ENCODE peak calls at places on chromosomes 11 and 22, in four cellular contexts. A is body of pancreas, F is endothelial cell, Q is chondrocyte. W is an unnamed sample.

GRCh38 chr22:41550952-41551491 is 6.8 kb upstream of the POLR3H start:
- DNase-seq in A (no peak), F (no peak), Q (no peak), W (no peak)

GRCh38 chr22:39478461-39478860 is 21.6 kb downstream of the MGAT3 start:
- DNase-seq in A (peak), F (peak), Q (no peak), W (no peak)

GRCh38 chr11:133918606-133919260 is 38.0 kb downstream of the IGSF9B start:
- DNase-seq in A (no peak), F (no peak), Q (no peak), W (no peak)

GRCh38 chr11:110883266-110883665 is 171.0 kb upstream of the ARHGAP20 start:
- DNase-seq in A (no peak), F (no peak), Q (no peak), W (no peak)

GRCh38 chr11:36012410-36012809 is 68.5 kb downstream of the LDLRAD3 start:
- DNase-seq in A (no peak), F (no peak), Q (no peak), W (no peak)

GRCh38 chr11:8060801-8061554 is 20.0 kb upstream of the TUB start:
- DNase-seq in A (no peak), F (no peak), Q (peak), W (no peak)

GRCh38 chr11:23212829-23213228 is 352.6 kb upstream of the CCDC179 start:
- DNase-seq in A (no peak), F (no peak), Q (no peak), W (no peak)

GRCh38 chr11:115498354-115498753 is 5.9 kb downstream of the CADM1 start:
- DNase-seq in A (no peak), F (no peak), Q (no peak), W (no peak)

GRCh38 chr22:49404576-49405199 is 423.0 kb downstream of the BRD1 start:
- DNase-seq in A (no peak), F (no peak), Q (peak), W (no peak)

GRCh38 chr11:123211981-123212380 is 16.9 kb upstream of the CLMP start:
- DNase-seq in A (no peak), F (no peak), Q (no peak), W (no peak)

GRCh38 chr22:29719894-29720645 is at the start of gene CABP7:
- DNase-seq in A (no peak), F (no peak), Q (no peak), W (no peak)

GRCh38 chr22:17777005-17777716 is 2.9 kb upstream of the BID start:
- DNase-seq in A (no peak), F (no peak), Q (no peak), W (peak)

GRCh38 chr22:29113329-29113728 is 40.5 kb downstream of the KREMEN1 start:
- DNase-seq in A (no peak), F (no peak), Q (no peak), W (no peak)

GRCh38 chr11:119483341-119483880 is 60.4 kb upstream of the THY1 start:
- DNase-seq in A (peak), F (no peak), Q (peak), W (no peak)

GRCh38 chr11:63015521-63016215 is at the start of gene SLC22A8:
- DNase-seq in A (no peak), F (no peak), Q (no peak), W (no peak)

GRCh38 chr22:38136607-38137006 is 26.1 kb upstream of the BAIAP2L2 start:
- DNase-seq in A (no peak), F (no peak), Q (no peak), W (no peak)

GRCh38 chr11:133987221-133987620 is 30.5 kb upstream of the IGSF9B start:
- DNase-seq in A (no peak), F (no peak), Q (no peak), W (no peak)

GRCh38 chr11:44306469-44307244 is 3.3 kb downstream of the ALX4 start:
- DNase-seq in A (no peak), F (no peak), Q (no peak), W (no peak)

GRCh38 chr11:44607987-44608386 is 42.5 kb downstream of the CD82 start:
- DNase-seq in A (no peak), F (no peak), Q (no peak), W (no peak)

GRCh38 chr11:88421530-88421929 is 84.0 kb upstream of the CTSC start:
- DNase-seq in A (no peak), F (no peak), Q (no peak), W (peak)

GRCh38 chr11:99327527-99327926 is 306.8 kb downstream of the CNTN5 start:
- DNase-seq in A (no peak), F (no peak), Q (no peak), W (no peak)

GRCh38 chr11:118415739-118416068 is 14.3 kb downstream of the ATP5MG start:
- DNase-seq in A (peak), F (no peak), Q (no peak), W (no peak)

GRCh38 chr22:49234459-49234858 is 593.2 kb downstream of the BRD1 start:
- DNase-seq in A (no peak), F (no peak), Q (peak), W (no peak)

DNA sequence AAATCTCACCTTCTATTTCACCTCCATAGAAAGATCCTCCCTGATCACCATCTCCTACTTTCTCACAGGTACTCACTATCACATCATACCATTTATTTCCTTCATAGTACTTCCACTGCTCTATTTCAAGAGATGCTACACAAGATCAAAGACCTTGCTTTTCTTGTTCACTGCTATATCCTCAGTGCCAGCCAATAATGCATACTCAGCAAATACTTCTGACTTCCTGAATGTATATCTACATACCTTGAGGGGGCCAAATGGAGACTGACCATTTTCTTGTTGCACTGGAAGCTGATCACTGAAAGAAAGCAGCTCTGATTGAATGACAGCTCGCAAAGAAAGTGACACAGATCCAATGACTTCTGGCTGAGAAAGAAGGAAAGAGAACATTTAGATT is 64.7 kb downstream of the C2CD3 start:
- DNase-seq in A (no peak), F (no peak), Q (no peak), W (no peak)
- TF ChIP-seq CTCF in A (no peak), F (no peak), Q (no peak), W (no peak)

GRCh38 chr22:36739185-36739584 is 35.6 kb upstream of the CACNG2 start:
- DNase-seq in A (peak), F (no peak), Q (no peak), W (no peak)
- TF ChIP-seq CTCF in A (no peak), F (no peak), Q (no peak), W (no peak)

GRCh38 chr11:26527685-26528084 is 44.4 kb downstream of the MUC15 start:
- DNase-seq in A (no peak), F (no peak), Q (no peak), W (no peak)

DNA sequence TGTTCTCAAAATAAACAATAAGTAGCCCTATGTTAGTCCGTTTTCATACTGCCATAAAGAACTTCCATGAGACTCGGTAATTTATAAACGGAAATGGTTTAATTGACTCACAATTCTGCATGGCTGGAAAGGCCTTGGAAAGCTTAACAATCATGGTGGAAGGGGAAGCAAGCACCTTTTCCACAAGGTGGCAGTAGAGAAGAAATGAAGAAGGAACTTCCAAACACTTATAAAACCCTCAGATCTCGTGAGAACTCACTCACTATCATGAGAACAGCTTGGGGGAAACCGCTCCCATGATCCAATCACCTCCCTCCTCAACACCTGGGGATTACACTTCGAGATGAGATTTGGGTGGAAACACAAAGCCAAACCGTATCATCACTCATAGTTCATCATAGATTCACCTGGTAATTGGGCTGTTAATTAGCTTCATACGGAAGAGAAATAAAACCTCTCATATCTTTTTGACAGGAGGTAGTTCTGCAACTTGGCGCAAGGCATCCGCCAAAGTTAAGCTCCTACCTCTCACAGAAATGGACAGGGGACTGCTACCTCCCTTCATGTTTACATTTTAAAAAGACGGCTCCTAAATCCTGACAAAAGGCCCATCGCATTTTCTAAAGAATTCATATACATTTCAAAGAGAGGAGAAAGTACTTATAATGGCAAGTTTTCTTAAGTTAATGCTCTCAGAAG is 49.0 kb downstream of the MUC15 start:
- DNase-seq in A (no peak), F (no peak), Q (no peak), W (no peak)
- TF ChIP-seq CTCF in A (no peak), F (no peak), Q (peak), W (peak)

GRCh38 chr11:84628871-84629625 is 998.1 kb downstream of the DLG2 start:
- DNase-seq in A (no peak), F (no peak), Q (no peak), W (no peak)
- TF ChIP-seq CTCF in A (no peak), F (no peak), Q (no peak), W (no peak)

GRCh38 chr22:26065847-26066246 is 103.4 kb upstream of the SEZ6L start:
- DNase-seq in A (no peak), F (no peak), Q (no peak), W (no peak)
- TF ChIP-seq CTCF in A (no peak), F (no peak), Q (no peak), W (no peak)

GRCh38 chr11:57430946-57431345 is 4.0 kb upstream of the SLC43A3 start:
- DNase-seq in A (no peak), F (no peak), Q (no peak), W (no peak)
- TF ChIP-seq CTCF in A (no peak), F (no peak), Q (no peak), W (peak)

DNA sequence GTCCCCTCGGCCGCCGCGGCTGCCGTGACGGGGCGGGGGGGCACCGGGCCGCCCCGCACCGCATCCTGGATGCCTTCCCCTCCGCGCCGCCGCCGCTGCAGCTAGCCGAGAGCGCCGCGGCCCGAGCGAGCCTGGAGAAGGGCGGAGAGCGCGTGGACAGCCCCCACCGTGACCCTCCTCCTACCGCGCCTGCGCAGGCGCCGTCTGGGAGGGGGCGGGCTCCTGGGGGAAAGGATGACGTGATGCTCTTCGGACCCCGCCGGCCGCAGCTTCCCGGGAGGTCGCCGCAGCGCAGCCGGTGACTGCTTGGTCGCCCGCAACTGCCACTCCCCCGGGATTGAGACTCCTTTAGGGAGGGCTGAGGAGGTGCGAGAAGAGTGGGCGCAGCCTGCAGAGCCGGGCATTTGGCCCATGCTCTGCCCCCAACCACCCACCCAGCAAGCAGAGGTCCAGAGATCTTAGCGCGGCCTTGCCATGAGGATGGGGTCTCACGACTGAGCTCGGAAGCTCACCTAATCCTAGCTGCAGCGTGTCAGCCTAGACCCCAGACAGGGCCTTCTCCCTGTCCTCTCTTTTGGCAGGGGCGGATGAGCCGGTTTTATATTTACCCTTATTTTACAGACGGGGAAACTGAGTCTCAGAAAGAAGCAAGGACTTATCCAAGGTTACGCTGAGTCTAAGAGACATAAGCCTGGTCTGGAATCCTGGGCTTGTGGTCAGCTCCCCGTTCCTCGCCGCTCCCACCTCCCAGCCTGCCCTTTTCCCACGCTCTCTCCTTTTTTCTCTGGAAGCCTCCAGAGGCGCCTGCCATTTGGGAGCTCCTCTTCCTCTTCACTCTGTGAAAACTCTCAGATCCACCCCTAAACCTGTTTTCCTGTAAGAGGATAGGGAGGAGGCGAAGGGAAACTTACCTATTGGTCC is at the start of gene DENND5A:
- DNase-seq in A (peak), F (peak), Q (peak), W (peak)
- TF ChIP-seq CTCF in A (no peak), F (no peak), Q (no peak), W (peak)

GRCh38 chr11:10893713-10894112 is 35.9 kb upstream of the ZBED5 start:
- DNase-seq in A (no peak), F (no peak), Q (no peak), W (no peak)
- TF ChIP-seq CTCF in A (peak), F (no peak), Q (peak), W (no peak)

GRCh38 chr11:46363455-46363920 is 16.2 kb downstream of the DGKZ start:
- DNase-seq in A (no peak), F (no peak), Q (no peak), W (no peak)
- TF ChIP-seq CTCF in A (no peak), F (no peak), Q (peak), W (no peak)

GRCh38 chr11:69598147-69598546 is 42.8 kb upstream of the CCND1 start:
- DNase-seq in A (no peak), F (no peak), Q (no peak), W (no peak)
- TF ChIP-seq CTCF in A (no peak), F (no peak), Q (peak), W (no peak)